ENCODE peak calls at places on chromosome 10, in eight cellular contexts. One of them, this sample, is unnamed.

GRCh38 chr10:3347413-3348147 is 175.0 kb upstream of the PITRM1 start:
- DNase-seq in GM13976: no peak
- DNase-seq in amygdala: no peak
- DNase-seq in PC-3: no peak
- DNase-seq in glutamatergic neuron: no peak
- DNase-seq in activated T-helper 9 cell treated with anti-CD3 and anti-CD28 coated beads, Interleukin-2, amount 50 U/mL, for 16 hours: no peak
- DNase-seq in fibroblast of the aortic adventitia: no peak
- DNase-seq in occipital lobe: no peak
- DNase-seq in this sample: no peak

GRCh38 chr10:51679841-51680240 is 19.6 kb downstream of the CSTF2T start:
- DNase-seq in PC-3: no peak
- DNase-seq in GM13976: no peak
- DNase-seq in amygdala: no peak
- DNase-seq in activated T-helper 9 cell treated with anti-CD3 and anti-CD28 coated beads, Interleukin-2, amount 50 U/mL, for 16 hours: no peak
- DNase-seq in fibroblast of the aortic adventitia: no peak
- DNase-seq in glutamatergic neuron: no peak
- DNase-seq in occipital lobe: no peak
- DNase-seq in this sample: no peak

GRCh38 chr10:112565434-112566053 is 118.5 kb downstream of the VTI1A start:
- DNase-seq in activated T-helper 9 cell treated with anti-CD3 and anti-CD28 coated beads, Interleukin-2, amount 50 U/mL, for 16 hours: no peak
- DNase-seq in occipital lobe: peak
- DNase-seq in amygdala: no peak
- DNase-seq in fibroblast of the aortic adventitia: peak
- DNase-seq in glutamatergic neuron: peak
- DNase-seq in PC-3: peak
- DNase-seq in GM13976: peak
- DNase-seq in this sample: peak

GRCh38 chr10:116836902-116837513 is 12.3 kb upstream of the ENO4 start:
- DNase-seq in GM13976: no peak
- DNase-seq in activated T-helper 9 cell treated with anti-CD3 and anti-CD28 coated beads, Interleukin-2, amount 50 U/mL, for 16 hours: no peak
- DNase-seq in occipital lobe: no peak
- DNase-seq in glutamatergic neuron: no peak
- DNase-seq in fibroblast of the aortic adventitia: peak
- DNase-seq in PC-3: no peak
- DNase-seq in amygdala: no peak
- DNase-seq in this sample: no peak

GRCh38 chr10:79018591-79019011 is 50.2 kb upstream of the ZMIZ1 start:
- DNase-seq in activated T-helper 9 cell treated with anti-CD3 and anti-CD28 coated beads, Interleukin-2, amount 50 U/mL, for 16 hours: no peak
- DNase-seq in GM13976: no peak
- DNase-seq in fibroblast of the aortic adventitia: no peak
- DNase-seq in amygdala: no peak
- DNase-seq in PC-3: no peak
- DNase-seq in occipital lobe: no peak
- DNase-seq in glutamatergic neuron: no peak
- DNase-seq in this sample: peak

GRCh38 chr10:78459639-78460037 is 426.0 kb downstream of the RPS24 start:
- DNase-seq in amygdala: no peak
- DNase-seq in fibroblast of the aortic adventitia: no peak
- DNase-seq in occipital lobe: no peak
- DNase-seq in activated T-helper 9 cell treated with anti-CD3 and anti-CD28 coated beads, Interleukin-2, amount 50 U/mL, for 16 hours: no peak
- DNase-seq in glutamatergic neuron: no peak
- DNase-seq in PC-3: no peak
- DNase-seq in GM13976: no peak
- DNase-seq in this sample: no peak

GRCh38 chr10:109432281-109432680 is 491.0 kb downstream of the XPNPEP1 start:
- DNase-seq in amygdala: no peak
- DNase-seq in occipital lobe: no peak
- DNase-seq in activated T-helper 9 cell treated with anti-CD3 and anti-CD28 coated beads, Interleukin-2, amount 50 U/mL, for 16 hours: no peak
- DNase-seq in GM13976: no peak
- DNase-seq in fibroblast of the aortic adventitia: no peak
- DNase-seq in PC-3: no peak
- DNase-seq in glutamatergic neuron: no peak
- DNase-seq in this sample: no peak

GRCh38 chr10:79027147-79028055 is 41.4 kb upstream of the ZMIZ1 start:
- DNase-seq in activated T-helper 9 cell treated with anti-CD3 and anti-CD28 coated beads, Interleukin-2, amount 50 U/mL, for 16 hours: no peak
- DNase-seq in occipital lobe: no peak
- DNase-seq in PC-3: peak
- DNase-seq in GM13976: no peak
- DNase-seq in fibroblast of the aortic adventitia: no peak
- DNase-seq in amygdala: no peak
- DNase-seq in glutamatergic neuron: no peak
- DNase-seq in this sample: no peak

GRCh38 chr10:97850446-97850845 is 803 bp downstream of the GOLGA7B start:
- DNase-seq in amygdala: no peak
- DNase-seq in fibroblast of the aortic adventitia: no peak
- DNase-seq in occipital lobe: no peak
- DNase-seq in activated T-helper 9 cell treated with anti-CD3 and anti-CD28 coated beads, Interleukin-2, amount 50 U/mL, for 16 hours: no peak
- DNase-seq in PC-3: no peak
- DNase-seq in glutamatergic neuron: no peak
- DNase-seq in GM13976: no peak
- DNase-seq in this sample: no peak

GRCh38 chr10:88456730-88457129 is 126.4 kb downstream of the RNLS start:
- DNase-seq in occipital lobe: no peak
- DNase-seq in glutamatergic neuron: no peak
- DNase-seq in GM13976: no peak
- DNase-seq in PC-3: no peak
- DNase-seq in fibroblast of the aortic adventitia: peak
- DNase-seq in activated T-helper 9 cell treated with anti-CD3 and anti-CD28 coated beads, Interleukin-2, amount 50 U/mL, for 16 hours: no peak
- DNase-seq in amygdala: no peak
- DNase-seq in this sample: no peak

GRCh38 chr10:112773783-112774182 is 176.3 kb upstream of the TCF7L2 start:
- DNase-seq in GM13976: no peak
- DNase-seq in PC-3: no peak
- DNase-seq in activated T-helper 9 cell treated with anti-CD3 and anti-CD28 coated beads, Interleukin-2, amount 50 U/mL, for 16 hours: no peak
- DNase-seq in glutamatergic neuron: no peak
- DNase-seq in occipital lobe: no peak
- DNase-seq in fibroblast of the aortic adventitia: no peak
- DNase-seq in amygdala: no peak
- DNase-seq in this sample: no peak

This sample was measured in NCI-H446 treated with DMSO at 0.1 percent for 48 hours.